ENCODE peak calls at places on chromosomes 4 and X, in four cellular contexts. Y is left lung, R is cardiac muscle cell, O is ascending aorta. W is an unnamed sample.

GRCh38 chr4:82561745-82562552 is at the start of gene TMEM150C:
- DNase-seq in Y (peak; percentile 81), R (peak; percentile 39), O (no peak), W (peak; percentile 53)

GRCh38 chr4:41156574-41156973 is 57.8 kb downstream of the APBB2 start:
- DNase-seq in Y (no peak), R (peak; percentile 51), O (no peak), W (no peak)

GRCh38 chr4:79445371-79445781 is 37.3 kb upstream of the GK2 start:
- DNase-seq in Y (no peak), R (no peak), O (no peak), W (no peak)

GRCh38 chr4:48372272-48372671 is 30.9 kb downstream of the SLAIN2 start:
- DNase-seq in Y (no peak), R (no peak), O (no peak), W (no peak)

GRCh38 chrX:123475068-123475724 is 257.7 kb downstream of the THOC2 start:
- DNase-seq in Y (no peak), R (peak; percentile 2), O (no peak), W (no peak)

GRCh38 chr4:176999943-177000543 is 207.3 kb upstream of the VEGFC start:
- DNase-seq in Y (no peak), R (peak; percentile 13), O (no peak), W (no peak)

GRCh38 chrX:130654409-130654970 is 248.5 kb downstream of the ENOX2 start:
- DNase-seq in Y (no peak), R (no peak), O (no peak), W (no peak)

GRCh38 chrX:413322-414201 is 26.9 kb upstream of the PPP2R3B start:
- DNase-seq in Y (peak; percentile 68), R (peak; percentile 37), O (no peak), W (peak; percentile 23)

GRCh38 chr4:3206439-3207100 is 42.4 kb upstream of the MSANTD1 start:
- DNase-seq in Y (no peak), R (no peak), O (no peak), W (no peak)

GRCh38 chrX:135740683-135741149 is 27.3 kb downstream of the CT45A3 start:
- DNase-seq in Y (no peak), R (peak; percentile 7), O (no peak), W (no peak)

GRCh38 chr4:164383187-164384181 is 370.4 kb upstream of the SMIM31 start:
- DNase-seq in Y (peak; percentile 78), R (no peak), O (peak; percentile 59), W (no peak)

GRCh38 chrX:88613338-88613737 is 133.7 kb upstream of the CPXCR1 start:
- DNase-seq in Y (no peak), R (peak; percentile 16), O (no peak), W (no peak)

GRCh38 chrX:13994681-13995080 is 35.0 kb downstream of the GEMIN8 start:
- DNase-seq in Y (no peak), R (no peak), O (no peak), W (no peak)

GRCh38 chr4:182453830-182454229 is 210.6 kb downstream of the TENM3 start:
- DNase-seq in Y (no peak), R (no peak), O (no peak), W (no peak)

GRCh38 chr4:21752616-21753015 is 196.0 kb downstream of the KCNIP4 start:
- DNase-seq in Y (no peak), R (no peak), O (no peak), W (no peak)

GRCh38 chr4:142846105-142846728 is at the start of gene INPP4B:
- DNase-seq in Y (peak; percentile 84), R (peak; percentile 64), O (peak; percentile 69), W (peak; percentile 80)

GRCh38 chr4:53361451-53361850 is 4.4 kb downstream of the SCFD2 start:
- DNase-seq in Y (no peak), R (peak; percentile 21), O (no peak), W (no peak)
- H3K4me1 ChIP-seq in Y (peaks cover 30% of the 10 kb centered on the region), R (no peaks in the 10 kb centered on the region), O (peaks cover 4% of the 10 kb centered on the region), W (peaks cover 16% of the 10 kb centered on the region)

GRCh38 chr4:33959519-33959918 is 2284.8 kb downstream of the ARAP2 start:
- DNase-seq in Y (no peak), R (peak; percentile 18), O (no peak), W (no peak)
- H3K9me3 ChIP-seq in Y (no peaks in the 10 kb centered on the region), R (no peaks in the 10 kb centered on the region), O (no peaks in the 10 kb centered on the region), W (no peaks in the 10 kb centered on the region)

GRCh38 chr4:186624951-186625350 is 69.6 kb upstream of the MTNR1A start:
- DNase-seq in Y (no peak), R (peak; percentile 80), O (no peak), W (no peak)
- H3K4me1 ChIP-seq in Y (no peaks in the 10 kb centered on the region), R (peaks cover 4% of the 10 kb centered on the region), O (peaks cover 7% of the 10 kb centered on the region), W (no peaks in the 10 kb centered on the region)

DNA sequence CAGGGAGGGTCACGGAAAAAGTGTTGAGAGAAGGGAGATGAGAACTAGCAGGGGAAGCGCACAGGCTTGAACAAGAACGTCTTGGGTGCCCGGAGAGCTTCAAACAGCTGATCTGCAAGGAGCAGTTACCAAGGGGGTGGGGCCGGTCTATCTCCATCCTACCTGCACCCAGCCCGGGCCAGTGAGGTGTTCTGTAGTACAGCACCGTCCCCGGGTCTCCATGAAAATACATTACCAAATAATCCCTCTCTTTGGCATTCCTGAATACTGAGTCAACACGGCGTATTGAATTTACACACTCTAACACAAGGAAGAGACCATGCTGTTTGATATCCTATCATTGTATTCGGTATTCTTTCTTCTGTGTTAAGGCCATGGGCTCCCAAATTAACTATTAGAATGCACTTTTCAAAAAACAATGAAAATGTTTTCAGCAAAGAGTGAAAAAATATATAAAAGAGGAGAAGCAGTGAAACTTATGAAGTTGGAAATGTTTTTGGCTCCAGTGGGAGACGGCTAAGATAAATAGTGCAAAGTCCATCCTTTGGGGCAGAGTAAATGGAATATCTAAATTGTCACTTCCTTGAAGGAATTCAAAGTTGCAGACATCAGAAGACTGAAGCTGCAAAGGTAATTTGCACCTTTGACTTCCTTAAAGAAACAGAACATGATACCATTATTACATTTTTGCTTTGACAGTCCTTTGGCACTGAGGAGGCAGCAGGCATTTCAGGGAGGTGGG is 90.3 kb downstream of the DHRSX start:
- DNase-seq in Y (no peak), R (no peak), O (no peak), W (no peak)
- H3K9me3 ChIP-seq in Y (no peaks in the 10 kb centered on the region), R (no peaks in the 10 kb centered on the region), O (no peaks in the 10 kb centered on the region), W (no peaks in the 10 kb centered on the region)

GRCh38 chrX:19636989-19637388 is 121.7 kb upstream of the MAP3K15 start:
- DNase-seq in Y (no peak), R (no peak), O (no peak), W (no peak)
- H3K4me1 ChIP-seq in Y (peaks cover 11% of the 10 kb centered on the region), R (no peaks in the 10 kb centered on the region), O (no peaks in the 10 kb centered on the region), W (no peaks in the 10 kb centered on the region)

DNA sequence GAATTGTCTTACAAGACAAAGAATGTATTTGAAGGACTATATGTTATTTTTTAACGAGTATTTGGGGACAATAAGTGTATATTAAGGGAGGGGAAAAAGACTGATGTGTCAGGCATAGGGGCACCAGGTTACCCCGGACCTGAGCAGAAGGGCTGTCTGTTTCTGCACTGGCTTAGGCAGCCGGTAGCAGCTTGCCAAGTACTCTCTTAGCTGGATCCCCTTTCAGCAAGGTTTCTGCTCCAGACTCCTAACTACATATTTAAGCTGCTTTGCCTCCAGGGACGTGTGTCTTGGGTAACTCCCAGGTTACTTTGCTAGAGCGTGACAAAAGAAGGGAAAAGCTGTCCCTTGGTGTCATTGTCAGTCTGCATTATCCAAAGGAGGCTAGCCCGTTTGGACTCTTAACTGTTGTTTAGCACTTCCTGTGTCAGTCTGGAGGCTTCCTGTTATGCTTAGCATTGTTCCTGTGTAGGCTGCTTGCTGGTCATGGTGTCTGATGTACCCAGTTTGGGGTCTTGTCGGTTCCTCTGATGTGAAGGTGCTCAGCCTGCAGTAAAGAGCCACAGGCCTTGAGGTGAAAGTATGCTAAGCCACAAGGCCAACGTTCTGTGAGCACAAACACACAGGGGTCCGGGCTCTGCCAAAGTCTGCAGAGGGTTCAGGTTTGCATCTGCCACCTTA is 11.6 kb downstream of the CXCR3 start:
- DNase-seq in Y (no peak), R (no peak), O (no peak), W (no peak)
- H3K9me3 ChIP-seq in Y (no peaks in the 10 kb centered on the region), R (no peaks in the 10 kb centered on the region), O (peaks cover 4% of the 10 kb centered on the region), W (peaks cover 10% of the 10 kb centered on the region)

GRCh38 chr4:7298601-7299000 is 106.3 kb downstream of the SORCS2 start:
- DNase-seq in Y (peak; percentile 45), R (no peak), O (no peak), W (no peak)

GRCh38 chr4:7299908-7300710 is 107.8 kb downstream of the SORCS2 start:
- DNase-seq in Y (peak; percentile 67), R (no peak), O (no peak), W (no peak)

GRCh38 chr4:7300711-7301095 is 108.4 kb downstream of the SORCS2 start:
- DNase-seq in Y (peak; percentile 46), R (no peak), O (no peak), W (no peak)

GRCh38 chr4:7297881-7298280 is 105.5 kb downstream of the SORCS2 start:
- DNase-seq in Y (peak; percentile 58), R (no peak), O (no peak), W (no peak)

GRCh38 chr4:7299051-7299907 is 106.9 kb downstream of the SORCS2 start:
- DNase-seq in Y (peak; percentile 37), R (no peak), O (no peak), W (no peak)
- H3K4me1 ChIP-seq in Y (no peaks in the 10 kb centered on the region), R (no peaks in the 10 kb centered on the region), O (no peaks in the 10 kb centered on the region), W (peaks cover 6% of the 10 kb centered on the region)

GRCh38 chr4:139469869-139470268 is 15.9 kb downstream of the RAB33B start:
- DNase-seq in Y (no peak), R (no peak), O (no peak), W (no peak)

GRCh38 chr4:139470295-139470694 is 16.4 kb downstream of the RAB33B start:
- DNase-seq in Y (no peak), R (no peak), O (no peak), W (no peak)

GRCh38 chr4:139470997-139471665 is 17.2 kb downstream of the RAB33B start:
- DNase-seq in Y (no peak), R (no peak), O (no peak), W (no peak)

GRCh38 chr4:139476363-139476762 is 22.4 kb downstream of the RAB33B start:
- DNase-seq in Y (no peak), R (no peak), O (no peak), W (no peak)

GRCh38 chr4:139472761-139473335 is 18.9 kb downstream of the RAB33B start:
- DNase-seq in Y (no peak), R (no peak), O (no peak), W (no peak)
- H3K9me3 ChIP-seq in Y (no peaks in the 10 kb centered on the region), R (no peaks in the 10 kb centered on the region), O (peaks cover 7% of the 10 kb centered on the region), W (peaks cover 12% of the 10 kb centered on the region)

GRCh38 chr4:113293043-113293560 is 243.6 kb downstream of the ANK2 start:
- DNase-seq in Y (no peak), R (peak; percentile 67), O (no peak), W (no peak)
- H3K4me1 ChIP-seq in Y (peaks cover 4% of the 10 kb centered on the region), R (no peaks in the 10 kb centered on the region), O (no peaks in the 10 kb centered on the region), W (no peaks in the 10 kb centered on the region)